ENCODE peak calls at places on chromosome 3, in eight cellular contexts. J, Y, I, M, K, O, Z and B are unnamed samples.

GRCh38 chr3:134029734-134030381 is at the start of gene SLCO2A1:
- DNase-seq in J (no peak), Y (no peak), I (no peak), M (peak), K (peak), O (no peak), Z (no peak), B (peak)

GRCh38 chr3:183392166-183393034 is 36.0 kb downstream of the MCF2L2 start:
- DNase-seq in J (no peak), Y (no peak), I (no peak), M (peak), K (peak), O (no peak), Z (no peak), B (no peak)

GRCh38 chr3:116474356-116475200 is 29.3 kb upstream of the LSAMP start:
- DNase-seq in J (no peak), Y (no peak), I (no peak), M (peak), K (no peak), O (no peak), Z (no peak), B (no peak)

GRCh38 chr3:184568918-184569829 is 7.6 kb downstream of the EPHB3 start:
- DNase-seq in J (peak), Y (no peak), I (no peak), M (peak), K (peak), O (no peak), Z (peak), B (peak)

GRCh38 chr3:122313261-122313660 is 11.8 kb upstream of the CSTA start:
- DNase-seq in J (no peak), Y (no peak), I (no peak), M (no peak), K (no peak), O (no peak), Z (no peak), B (no peak)

GRCh38 chr3:38117748-38118420 is 19.0 kb downstream of the ACAA1 start:
- DNase-seq in J (no peak), Y (peak), I (no peak), M (peak), K (peak), O (peak), Z (no peak), B (peak)

GRCh38 chr3:143171656-143172055 is 52.1 kb downstream of the CHST2 start:
- DNase-seq in J (no peak), Y (no peak), I (no peak), M (no peak), K (peak), O (no peak), Z (peak), B (no peak)

GRCh38 chr3:106355873-106356272 is 487.1 kb upstream of the CBLB start:
- DNase-seq in J (no peak), Y (no peak), I (no peak), M (no peak), K (no peak), O (no peak), Z (no peak), B (no peak)

GRCh38 chr3:50655009-50655830 is 19.5 kb upstream of the DOCK3 start:
- DNase-seq in J (no peak), Y (no peak), I (no peak), M (no peak), K (peak), O (peak), Z (no peak), B (peak)

GRCh38 chr3:120823156-120823555 is 80.6 kb downstream of the GTF2E1 start:
- DNase-seq in J (no peak), Y (no peak), I (no peak), M (no peak), K (no peak), O (no peak), Z (no peak), B (no peak)

GRCh38 chr3:44173263-44173662 is 68.4 kb upstream of the TOPAZ1 start:
- DNase-seq in J (no peak), Y (no peak), I (no peak), M (no peak), K (no peak), O (no peak), Z (no peak), B (no peak)

GRCh38 chr3:140128217-140129137 is 193.5 kb downstream of the CLSTN2 start:
- DNase-seq in J (no peak), Y (no peak), I (no peak), M (peak), K (peak), O (no peak), Z (no peak), B (no peak)

GRCh38 chr3:10366681-10367101 is 45.8 kb upstream of the SEC13 start:
- DNase-seq in J (peak), Y (no peak), I (no peak), M (no peak), K (peak), O (no peak), Z (peak), B (peak)

GRCh38 chr3:45079715-45080114 is 53.6 kb downstream of the CLEC3B start:
- DNase-seq in J (no peak), Y (no peak), I (no peak), M (no peak), K (no peak), O (no peak), Z (no peak), B (no peak)

GRCh38 chr3:141305436-141305835 is 62.9 kb upstream of the ZBTB38 start:
- DNase-seq in J (no peak), Y (no peak), I (no peak), M (peak), K (peak), O (no peak), Z (no peak), B (no peak)

GRCh38 chr3:165635791-165636681 is 201.2 kb downstream of the BCHE start:
- DNase-seq in J (no peak), Y (no peak), I (no peak), M (no peak), K (no peak), O (no peak), Z (no peak), B (no peak)

GRCh38 chr3:38457111-38458003 is 3.7 kb downstream of the ACVR2B start:
- DNase-seq in J (no peak), Y (no peak), I (no peak), M (no peak), K (peak), O (no peak), Z (no peak), B (no peak)

GRCh38 chr3:67863869-67864268 is 209.5 kb upstream of the SUCLG2 start:
- DNase-seq in J (no peak), Y (no peak), I (no peak), M (no peak), K (peak), O (no peak), Z (no peak), B (no peak)

GRCh38 chr3:42052867-42053351 is 38.2 kb upstream of the TRAK1 start:
- DNase-seq in J (no peak), Y (no peak), I (no peak), M (no peak), K (no peak), O (no peak), Z (no peak), B (no peak)

GRCh38 chr3:16178628-16178988 is 4.1 kb downstream of the GALNT15 start:
- DNase-seq in J (no peak), Y (no peak), I (no peak), M (no peak), K (no peak), O (no peak), Z (no peak), B (no peak)

GRCh38 chr3:184757010-184757651 is 45.3 kb upstream of the MAGEF1 start:
- DNase-seq in J (peak), Y (no peak), I (no peak), M (no peak), K (peak), O (no peak), Z (no peak), B (peak)

GRCh38 chr3:183357564-183358079 is 70.8 kb downstream of the MCF2L2 start:
- DNase-seq in J (no peak), Y (no peak), I (no peak), M (no peak), K (no peak), O (no peak), Z (no peak), B (no peak)

GRCh38 chr3:60147249-60147648 is 1097.4 kb upstream of the CFAP20DC start:
- DNase-seq in J (no peak), Y (no peak), I (no peak), M (no peak), K (no peak), O (peak), Z (no peak), B (no peak)

GRCh38 chr3:173096140-173096539 is 44.9 kb downstream of the SPATA16 start:
- DNase-seq in J (no peak), Y (no peak), I (no peak), M (no peak), K (no peak), O (no peak), Z (no peak), B (no peak)

GRCh38 chr3:164620423-164620822 is 457.9 kb downstream of the SI start:
- DNase-seq in J (no peak), Y (no peak), I (no peak), M (no peak), K (no peak), O (no peak), Z (no peak), B (no peak)

GRCh38 chr3:184379375-184380209 is at the start of gene CHRD:
- DNase-seq in J (no peak), Y (no peak), I (no peak), M (no peak), K (no peak), O (no peak), Z (no peak), B (peak)

GRCh38 chr3:24832878-24833277 is 338.2 kb upstream of the THRB start:
- DNase-seq in J (no peak), Y (no peak), I (no peak), M (no peak), K (peak), O (no peak), Z (no peak), B (no peak)

GRCh38 chr3:195907730-195908438 is 467 bp downstream of the TNK2 start:
- DNase-seq in J (no peak), Y (peak), I (no peak), M (peak), K (no peak), O (peak), Z (no peak), B (peak)